ENCODE peak calls at places on chromosome 7, in five cellular contexts. One of them, this sample, is unnamed.

GRCh38 chr7:113764401-113765035 is 154.3 kb downstream of the PPP1R3A start:
- DNase-seq in thoracic aorta: no peak
- DNase-seq in Karpas-422: no peak
- DNase-seq in fibroblast of lung: peak
- DNase-seq in PC-3: peak
- DNase-seq in this sample: peak

GRCh38 chr7:122919643-122920181 is 33.5 kb upstream of the CADPS2 start:
- DNase-seq in thoracic aorta: no peak
- DNase-seq in Karpas-422: no peak
- DNase-seq in PC-3: peak
- DNase-seq in fibroblast of lung: no peak
- DNase-seq in this sample: peak

GRCh38 chr7:48512892-48513291 is 341.6 kb downstream of the ABCA13 start:
- DNase-seq in Karpas-422: no peak
- DNase-seq in thoracic aorta: no peak
- DNase-seq in PC-3: no peak
- DNase-seq in fibroblast of lung: no peak
- DNase-seq in this sample: no peak

GRCh38 chr7:87152897-87153641 is 816 bp downstream of the DMTF1 start:
- DNase-seq in Karpas-422: peak
- DNase-seq in fibroblast of lung: peak
- DNase-seq in thoracic aorta: no peak
- DNase-seq in PC-3: peak
- DNase-seq in this sample: no peak

GRCh38 chr7:26657139-26657753 is 207.1 kb downstream of the SKAP2 start:
- DNase-seq in PC-3: no peak
- DNase-seq in thoracic aorta: no peak
- DNase-seq in Karpas-422: no peak
- DNase-seq in fibroblast of lung: no peak
- DNase-seq in this sample: no peak

GRCh38 chr7:136391371-136391770 is 414.2 kb upstream of the MTPN start:
- DNase-seq in PC-3: no peak
- DNase-seq in fibroblast of lung: no peak
- DNase-seq in Karpas-422: no peak
- DNase-seq in thoracic aorta: no peak
- DNase-seq in this sample: no peak

GRCh38 chr7:131322046-131322445 is 5.6 kb upstream of the MKLN1 start:
- DNase-seq in thoracic aorta: no peak
- DNase-seq in Karpas-422: no peak
- DNase-seq in PC-3: no peak
- DNase-seq in fibroblast of lung: no peak
- DNase-seq in this sample: no peak

GRCh38 chr7:27242580-27243339 is at the start of gene EVX1:
- DNase-seq in PC-3: no peak
- DNase-seq in Karpas-422: no peak
- DNase-seq in thoracic aorta: no peak
- DNase-seq in fibroblast of lung: no peak
- DNase-seq in this sample: no peak

GRCh38 chr7:55192718-55193117 is 172.4 kb upstream of the LANCL2 start:
- DNase-seq in PC-3: peak
- DNase-seq in thoracic aorta: no peak
- DNase-seq in fibroblast of lung: peak
- DNase-seq in Karpas-422: no peak
- DNase-seq in this sample: no peak

GRCh38 chr7:94250984-94251383 is 143.7 kb upstream of the COL1A2 start:
- DNase-seq in thoracic aorta: no peak
- DNase-seq in Karpas-422: no peak
- DNase-seq in fibroblast of lung: no peak
- DNase-seq in PC-3: no peak
- DNase-seq in this sample: no peak

GRCh38 chr7:27947581-27948278 is 207.8 kb downstream of the TAX1BP1 start:
- DNase-seq in PC-3: no peak
- DNase-seq in thoracic aorta: no peak
- DNase-seq in Karpas-422: no peak
- DNase-seq in fibroblast of lung: peak
- DNase-seq in this sample: no peak

GRCh38 chr7:5396542-5396941 is 27.1 kb downstream of the TNRC18 start:
- DNase-seq in PC-3: peak
- DNase-seq in Karpas-422: peak
- DNase-seq in fibroblast of lung: no peak
- DNase-seq in thoracic aorta: no peak
- DNase-seq in this sample: no peak

GRCh38 chr7:157686285-157686894 is 349.6 kb downstream of the DNAJB6 start:
- DNase-seq in PC-3: no peak
- DNase-seq in thoracic aorta: no peak
- DNase-seq in fibroblast of lung: peak
- DNase-seq in Karpas-422: no peak
- DNase-seq in this sample: no peak

GRCh38 chr7:128937647-128938523 is at the start of gene IRF5:
- DNase-seq in PC-3: peak
- DNase-seq in Karpas-422: peak
- DNase-seq in fibroblast of lung: no peak
- DNase-seq in thoracic aorta: no peak
- DNase-seq in this sample: no peak

GRCh38 chr7:114048386-114049235 is 129.8 kb upstream of the PPP1R3A start:
- DNase-seq in fibroblast of lung: peak
- DNase-seq in PC-3: peak
- DNase-seq in Karpas-422: no peak
- DNase-seq in thoracic aorta: no peak
- DNase-seq in this sample: no peak

GRCh38 chr7:69104023-69104422 is 494.3 kb upstream of the AUTS2 start:
- DNase-seq in thoracic aorta: no peak
- DNase-seq in fibroblast of lung: no peak
- DNase-seq in Karpas-422: no peak
- DNase-seq in PC-3: no peak
- DNase-seq in this sample: no peak

GRCh38 chr7:47571355-47572100 is 10.4 kb downstream of the TNS3 start:
- DNase-seq in PC-3: peak
- DNase-seq in thoracic aorta: peak
- DNase-seq in Karpas-422: no peak
- DNase-seq in fibroblast of lung: peak
- DNase-seq in this sample: no peak

GRCh38 chr7:158394936-158395335 is 192.7 kb downstream of the PTPRN2 start:
- DNase-seq in PC-3: peak
- DNase-seq in Karpas-422: peak
- DNase-seq in fibroblast of lung: no peak
- DNase-seq in thoracic aorta: no peak
- DNase-seq in this sample: no peak

GRCh38 chr7:45190406-45191165 is 33.0 kb downstream of the RAMP3 start:
- DNase-seq in thoracic aorta: no peak
- DNase-seq in Karpas-422: no peak
- DNase-seq in fibroblast of lung: no peak
- DNase-seq in PC-3: no peak
- DNase-seq in this sample: no peak

GRCh38 chr7:51278797-51279196 is 37.8 kb downstream of the COBL start:
- DNase-seq in PC-3: peak
- DNase-seq in Karpas-422: no peak
- DNase-seq in thoracic aorta: no peak
- DNase-seq in fibroblast of lung: no peak
- DNase-seq in this sample: no peak

GRCh38 chr7:50356212-50356944 is 51.9 kb downstream of the IKZF1 start:
- DNase-seq in PC-3: no peak
- DNase-seq in Karpas-422: no peak
- DNase-seq in fibroblast of lung: no peak
- DNase-seq in thoracic aorta: peak
- DNase-seq in this sample: no peak

GRCh38 chr7:36400023-36400422 is 10.4 kb downstream of the ANLN start:
- DNase-seq in Karpas-422: no peak
- DNase-seq in PC-3: no peak
- DNase-seq in fibroblast of lung: no peak
- DNase-seq in thoracic aorta: no peak
- DNase-seq in this sample: no peak

GRCh38 chr7:72077776-72078175 is 334.4 kb downstream of the CALN1 start:
- DNase-seq in fibroblast of lung: no peak
- DNase-seq in PC-3: no peak
- DNase-seq in thoracic aorta: no peak
- DNase-seq in Karpas-422: no peak
- DNase-seq in this sample: no peak

GRCh38 chr7:34622182-34622581 is 35.8 kb upstream of the NPSR1 start:
- DNase-seq in thoracic aorta: no peak
- DNase-seq in PC-3: no peak
- DNase-seq in Karpas-422: no peak
- DNase-seq in fibroblast of lung: no peak
- DNase-seq in this sample: no peak

GRCh38 chr7:74511360-74511759 is 57.7 kb downstream of the GTF2IRD1 start:
- DNase-seq in thoracic aorta: no peak
- DNase-seq in fibroblast of lung: no peak
- DNase-seq in Karpas-422: no peak
- DNase-seq in PC-3: no peak
- DNase-seq in this sample: no peak

GRCh38 chr7:94432799-94433198 is 38.1 kb downstream of the COL1A2 start:
- DNase-seq in Karpas-422: no peak
- DNase-seq in thoracic aorta: no peak
- DNase-seq in PC-3: no peak
- DNase-seq in fibroblast of lung: peak
- DNase-seq in this sample: no peak

GRCh38 chr7:116101709-116102108 is 71.1 kb upstream of the TFEC start:
- DNase-seq in thoracic aorta: no peak
- DNase-seq in fibroblast of lung: peak
- DNase-seq in Karpas-422: no peak
- DNase-seq in PC-3: peak
- DNase-seq in this sample: no peak

GRCh38 chr7:24052572-24053223 is 231.3 kb upstream of the NPY start:
- DNase-seq in PC-3: peak
- DNase-seq in fibroblast of lung: peak
- DNase-seq in thoracic aorta: no peak
- DNase-seq in Karpas-422: no peak
- DNase-seq in this sample: peak

GRCh38 chr7:158572000-158572828 is 15.4 kb downstream of the PTPRN2 start:
- DNase-seq in PC-3: no peak
- DNase-seq in fibroblast of lung: no peak
- DNase-seq in thoracic aorta: no peak
- DNase-seq in Karpas-422: peak
- DNase-seq in this sample: no peak

DNA sequence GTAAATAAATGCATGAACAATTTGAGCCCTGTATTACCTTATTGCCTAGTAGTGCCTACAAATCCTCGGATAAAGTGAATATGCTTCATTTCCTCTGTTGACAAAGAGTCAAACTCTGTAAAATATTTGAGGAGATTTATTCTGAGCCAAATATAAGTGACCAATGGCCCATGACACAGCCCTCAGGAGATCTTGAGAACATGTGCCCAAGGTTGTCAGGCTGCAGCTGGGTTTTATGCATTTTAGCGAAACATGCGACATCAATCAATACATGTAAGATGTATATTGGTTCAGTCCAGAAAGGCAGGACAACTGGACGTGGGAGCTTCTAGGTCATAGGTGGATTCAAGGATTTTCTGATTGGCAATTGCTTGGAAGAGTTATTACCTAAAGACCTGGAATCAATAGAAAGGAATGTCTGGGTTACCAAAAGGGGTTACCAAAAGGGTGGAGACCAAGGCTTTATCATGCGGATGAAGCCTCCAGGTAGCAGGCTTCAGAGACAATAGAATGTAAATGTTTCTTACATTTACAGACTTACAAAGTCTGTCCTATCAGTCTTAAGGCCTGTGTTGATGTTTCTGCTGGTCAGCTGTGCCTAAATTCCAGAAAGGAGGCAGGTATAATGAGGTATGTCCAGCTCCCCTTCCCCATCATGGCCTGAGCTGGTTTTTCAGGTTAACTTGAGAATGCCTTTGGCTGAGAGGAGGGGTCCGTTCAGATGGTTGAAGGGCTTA is 220.1 kb upstream of the FZD1 start:
- DNase-seq in PC-3: no peak
- DNase-seq in thoracic aorta: no peak
- DNase-seq in fibroblast of lung: no peak
- DNase-seq in Karpas-422: no peak
- DNase-seq in this sample: no peak
- H3K27ac ChIP-seq in PC-3: no peak
- H3K27ac ChIP-seq in thoracic aorta: no peak
- H3K27ac ChIP-seq in fibroblast of lung: no peak
- H3K27ac ChIP-seq in Karpas-422: no peak
- H3K27ac ChIP-seq in this sample: no peak

GRCh38 chr7:143261901-143262300 is 1.3 kb upstream of the GSTK1 start:
- DNase-seq in Karpas-422: no peak
- DNase-seq in PC-3: no peak
- DNase-seq in fibroblast of lung: no peak
- DNase-seq in thoracic aorta: no peak
- DNase-seq in this sample: no peak
- H3K27ac ChIP-seq in Karpas-422: no peak
- H3K27ac ChIP-seq in PC-3: no peak
- H3K27ac ChIP-seq in fibroblast of lung: no peak
- H3K27ac ChIP-seq in thoracic aorta: no peak
- H3K27ac ChIP-seq in this sample: no peak

DNA sequence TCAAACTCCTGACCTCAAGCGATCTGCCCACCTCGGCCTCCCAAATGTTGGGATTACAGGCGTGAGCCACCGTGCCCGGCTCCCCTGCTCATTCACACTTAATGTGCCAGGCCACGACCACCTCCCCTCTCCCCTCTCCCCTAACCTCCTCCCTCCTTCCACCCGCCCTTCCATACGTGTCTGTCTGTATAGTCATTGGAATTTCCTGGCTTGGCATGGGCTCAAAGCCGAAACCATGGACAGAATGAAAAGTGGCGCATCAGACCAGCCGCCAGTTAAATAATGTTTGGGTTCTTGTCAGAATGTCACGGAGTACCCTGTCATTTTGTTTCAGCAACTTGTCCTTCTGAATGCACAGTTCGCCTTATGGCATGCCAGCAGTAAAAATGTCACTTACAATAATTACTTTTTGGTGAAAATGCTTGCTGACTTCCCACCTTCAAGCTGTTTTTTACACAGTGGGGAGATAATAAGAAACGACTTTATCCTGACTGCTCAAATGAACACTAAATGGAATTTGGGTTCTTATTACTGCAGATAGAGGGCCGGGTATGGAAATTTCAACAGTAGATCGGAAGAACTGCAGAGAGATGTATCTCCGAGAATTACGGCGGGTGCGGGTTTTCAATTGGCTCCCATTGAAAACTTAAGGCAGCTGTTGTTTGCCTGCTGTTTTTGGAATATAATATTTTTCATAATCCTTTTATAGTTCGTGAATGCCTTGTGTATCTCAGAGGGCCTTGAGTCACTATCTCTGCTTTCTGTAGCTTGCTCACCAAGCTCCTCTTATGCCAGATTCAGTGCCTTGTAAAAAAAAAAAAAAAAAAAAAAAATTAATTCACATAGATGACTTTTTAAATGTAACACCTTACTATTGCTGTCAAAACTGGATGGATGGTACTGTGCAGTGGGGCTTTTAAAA is 65.5 kb upstream of the SH2B2 start:
- DNase-seq in fibroblast of lung: peak
- DNase-seq in thoracic aorta: no peak
- DNase-seq in PC-3: peak
- DNase-seq in Karpas-422: peak
- DNase-seq in this sample: no peak
- H3K27ac ChIP-seq in fibroblast of lung: no peak
- H3K27ac ChIP-seq in thoracic aorta: no peak
- H3K27ac ChIP-seq in PC-3: peak
- H3K27ac ChIP-seq in Karpas-422: peak
- H3K27ac ChIP-seq in this sample: peak

DNA sequence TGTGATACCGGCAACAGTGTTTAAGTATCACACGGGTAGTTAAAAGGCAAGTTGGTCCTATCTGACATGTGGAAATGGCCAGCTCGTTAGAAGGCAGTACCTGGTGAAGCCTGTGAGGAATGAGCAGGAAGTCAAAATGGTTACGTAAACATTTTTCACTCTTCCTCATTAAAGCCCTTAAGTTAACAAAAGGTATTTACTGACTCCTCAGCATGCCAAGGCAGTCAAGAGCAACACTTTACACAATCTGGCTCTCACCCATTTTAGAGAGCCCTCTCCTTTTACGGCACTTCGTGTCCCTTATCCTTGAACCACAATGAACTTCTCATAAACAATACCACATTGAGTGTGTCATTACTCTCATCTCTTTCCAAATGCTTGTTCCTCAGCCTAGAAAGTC is 11.0 kb upstream of the RSBN1L start:
- DNase-seq in PC-3: peak
- DNase-seq in fibroblast of lung: no peak
- DNase-seq in thoracic aorta: no peak
- DNase-seq in Karpas-422: no peak
- DNase-seq in this sample: peak
- H3K27ac ChIP-seq in PC-3: peak
- H3K27ac ChIP-seq in fibroblast of lung: no peak
- H3K27ac ChIP-seq in thoracic aorta: no peak
- H3K27ac ChIP-seq in Karpas-422: no peak
- H3K27ac ChIP-seq in this sample: peak